ENCODE peak calls at places on chromosome 16, in six cellular contexts. S is upper lobe of right lung, D is lung, B is AG10803, T is adipocyte, J is heart right ventricle. C is an unnamed sample.

GRCh38 chr16:88329726-88330700 is 52.7 kb upstream of the ZNF469 start:
- DNase-seq in S (no peak), D (no peak), B (peak), T (no peak), J (no peak), C (no peak)

GRCh38 chr16:79628501-79628975 is 28.0 kb upstream of the MAF start:
- DNase-seq in S (no peak), D (no peak), B (no peak), T (no peak), J (no peak), C (no peak)

GRCh38 chr16:16857012-16857411 is 478.1 kb downstream of the NPIPA7 start:
- DNase-seq in S (no peak), D (no peak), B (no peak), T (no peak), J (no peak), C (no peak)

GRCh38 chr16:2229091-2229490 is 5.7 kb downstream of the E4F1 start:
- DNase-seq in S (no peak), D (no peak), B (no peak), T (no peak), J (no peak), C (no peak)

GRCh38 chr16:85657267-85657650 is 31.5 kb downstream of the GINS2 start:
- DNase-seq in S (no peak), D (no peak), B (no peak), T (no peak), J (no peak), C (no peak)

GRCh38 chr16:73275024-73275423 is 227.1 kb upstream of the ZFHX3 start:
- DNase-seq in S (no peak), D (no peak), B (no peak), T (no peak), J (no peak), C (no peak)

GRCh38 chr16:29662000-29662728 is 883 bp upstream of the SPN start:
- DNase-seq in S (no peak), D (no peak), B (no peak), T (no peak), J (no peak), C (no peak)

GRCh38 chr16:54175552-54176375 is 110.8 kb downstream of the IRX3 start:
- DNase-seq in S (no peak), D (no peak), B (peak), T (peak), J (no peak), C (peak)

GRCh38 chr16:29825145-29826044 is 5.1 kb downstream of the MVP start:
- DNase-seq in S (no peak), D (no peak), B (peak), T (peak), J (peak), C (peak)

GRCh38 chr16:87713469-87714229 is 52.1 kb downstream of the KLHDC4 start:
- DNase-seq in S (no peak), D (no peak), B (no peak), T (no peak), J (no peak), C (no peak)

GRCh38 chr16:55331648-55332185 is 7.7 kb downstream of the IRX6 start:
- DNase-seq in S (no peak), D (no peak), B (no peak), T (no peak), J (no peak), C (no peak)

DNA sequence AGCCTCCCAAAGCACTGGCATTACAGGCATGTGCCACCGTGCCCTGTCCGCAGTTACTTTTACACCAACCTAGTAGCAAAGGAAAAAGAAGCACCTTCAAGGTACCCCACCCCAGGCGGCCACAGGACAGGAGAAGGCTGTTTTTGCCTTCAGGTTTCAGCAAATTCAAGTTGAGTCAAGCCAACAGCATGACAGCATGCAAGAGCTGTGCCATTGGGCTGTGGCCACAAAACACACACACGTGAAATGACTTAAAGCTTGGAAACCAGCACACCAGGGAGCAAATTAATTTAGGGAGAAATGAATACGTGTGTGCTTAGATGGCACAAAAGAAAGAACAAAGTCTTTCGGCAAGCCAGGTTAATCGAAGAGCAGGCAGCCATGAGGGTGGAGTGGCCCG is 39.7 kb downstream of the ERCC4 start:
- DNase-seq in S (no peak), D (no peak), B (no peak), T (no peak), J (no peak), C (no peak)
- H3K4me3 ChIP-seq in S (no peak), D (no peak), B (no peak), T (no peak), J (no peak), C (no peak)

GRCh38 chr16:84195201-84196093 is 4.5 kb downstream of the ADAD2 start:
- DNase-seq in S (no peak), D (no peak), B (no peak), T (no peak), J (no peak), C (no peak)
- H3K4me3 ChIP-seq in S (no peak), D (no peak), B (no peak), T (no peak), J (no peak), C (no peak)

DNA sequence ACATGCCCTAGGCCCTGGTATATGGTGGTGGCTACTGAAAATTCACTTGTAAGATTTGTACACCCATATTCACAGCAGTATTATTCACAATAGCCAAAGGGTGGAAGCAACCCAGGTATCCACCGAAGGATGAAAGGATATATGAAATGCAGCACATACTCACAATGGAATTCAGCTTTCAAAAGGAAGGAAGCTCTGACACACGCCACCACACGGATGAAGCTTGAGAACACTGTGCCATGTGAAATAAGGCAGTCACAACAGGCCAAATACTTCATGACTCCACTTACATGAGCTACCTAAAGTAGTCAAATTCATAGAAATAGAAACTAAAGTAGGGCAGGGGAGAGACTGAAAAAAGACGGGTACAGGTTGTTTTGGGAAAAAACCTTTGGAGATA is 2.9 kb downstream of the XPO6 start:
- DNase-seq in S (no peak), D (no peak), B (no peak), T (no peak), J (no peak), C (no peak)
- H3K4me3 ChIP-seq in S (no peak), D (no peak), B (no peak), T (no peak), J (no peak), C (no peak)

GRCh38 chr16:28063047-28063521 is 430 bp downstream of the GSG1L start:
- DNase-seq in S (no peak), D (no peak), B (peak), T (peak), J (no peak), C (no peak)
- H3K4me3 ChIP-seq in S (peak), D (no peak), B (no peak), T (no peak), J (no peak), C (no peak)

DNA sequence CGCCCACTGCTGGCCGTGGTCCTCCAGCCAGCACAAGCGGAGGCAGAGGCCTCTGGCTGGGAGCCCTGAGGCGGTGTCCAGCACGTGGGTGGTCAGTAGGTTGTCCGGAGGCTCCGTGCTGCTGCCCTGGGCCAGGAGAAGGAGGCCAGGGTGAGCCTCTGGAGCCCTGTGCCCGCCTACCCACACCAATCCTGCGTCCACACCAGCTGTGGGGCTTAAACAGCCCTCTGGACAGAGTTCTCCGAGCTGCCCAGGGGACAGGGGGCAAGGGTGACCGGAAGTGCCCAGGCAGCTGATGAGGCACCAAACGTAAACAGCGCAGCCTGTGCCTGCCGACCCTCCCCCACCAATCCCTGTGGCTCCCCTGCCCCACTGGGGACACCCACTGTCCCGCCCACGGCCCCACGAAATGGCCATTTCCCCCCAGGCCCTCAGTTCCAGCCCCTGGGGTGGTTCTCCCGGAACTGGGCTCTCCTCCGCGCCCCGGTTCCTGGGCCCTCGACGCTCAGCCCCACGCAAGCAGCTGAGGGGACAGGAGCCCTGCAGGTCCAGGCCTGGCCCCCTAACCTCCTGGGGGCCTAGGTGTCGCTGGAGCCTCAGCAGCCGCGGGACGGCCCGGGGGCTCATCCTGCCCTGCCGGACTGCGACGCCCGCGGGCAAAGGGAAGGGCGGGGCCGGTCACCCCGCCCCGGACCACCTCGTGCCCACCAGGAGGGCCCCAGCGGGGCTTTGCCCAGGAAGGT is 27.9 kb upstream of the DBNDD1 start:
- DNase-seq in S (peak), D (peak), B (peak), T (peak), J (peak), C (peak)
- H3K4me3 ChIP-seq in S (peak), D (no peak), B (peak), T (peak), J (peak), C (peak)